ENCODE peak calls at places on chromosome 9, in seven cellular contexts. One of them, this sample, is unnamed.

GRCh38 chr9:9469271-9469670 is 1143.5 kb downstream of the PTPRD start:
- DNase-seq in IMR-90: no peak
- DNase-seq in DND-41: no peak
- DNase-seq in neuronal stem cell: no peak
- DNase-seq in iPS DF 6.9: no peak
- DNase-seq in OCI-LY7: no peak
- DNase-seq in cardiac muscle cell: no peak
- DNase-seq in this sample: no peak

GRCh38 chr9:88821033-88821748 is 170.1 kb upstream of the S1PR3 start:
- DNase-seq in cardiac muscle cell: no peak
- DNase-seq in IMR-90: no peak
- DNase-seq in iPS DF 6.9: no peak
- DNase-seq in neuronal stem cell: no peak
- DNase-seq in DND-41: no peak
- DNase-seq in OCI-LY7: no peak
- DNase-seq in this sample: no peak

GRCh38 chr9:101711330-101711941 is 27.0 kb downstream of the GRIN3A start:
- DNase-seq in OCI-LY7: peak; percentile 34
- DNase-seq in DND-41: peak; percentile 24
- DNase-seq in iPS DF 6.9: peak; percentile 25
- DNase-seq in cardiac muscle cell: no peak
- DNase-seq in neuronal stem cell: no peak
- DNase-seq in IMR-90: no peak
- DNase-seq in this sample: peak; percentile 82

GRCh38 chr9:16293610-16294009 is 576.9 kb downstream of the BNC2 start:
- DNase-seq in DND-41: no peak
- DNase-seq in cardiac muscle cell: no peak
- DNase-seq in iPS DF 6.9: no peak
- DNase-seq in IMR-90: no peak
- DNase-seq in OCI-LY7: no peak
- DNase-seq in neuronal stem cell: no peak
- DNase-seq in this sample: no peak

GRCh38 chr9:132160802-132161742 is 786 bp upstream of the NTNG2 start:
- DNase-seq in IMR-90: peak; percentile 76
- DNase-seq in iPS DF 6.9: no peak
- DNase-seq in neuronal stem cell: peak; percentile 35
- DNase-seq in cardiac muscle cell: peak; percentile 77
- DNase-seq in OCI-LY7: peak; percentile 70
- DNase-seq in DND-41: peak; percentile 74
- DNase-seq in this sample: peak; percentile 82

GRCh38 chr9:93814561-93814960 is 140.6 kb downstream of the BARX1 start:
- DNase-seq in neuronal stem cell: no peak
- DNase-seq in DND-41: no peak
- DNase-seq in OCI-LY7: no peak
- DNase-seq in cardiac muscle cell: no peak
- DNase-seq in IMR-90: no peak
- DNase-seq in iPS DF 6.9: no peak
- DNase-seq in this sample: peak; percentile 36

GRCh38 chr9:101737165-101737704 is 1.2 kb downstream of the GRIN3A start:
- DNase-seq in OCI-LY7: no peak
- DNase-seq in IMR-90: no peak
- DNase-seq in DND-41: no peak
- DNase-seq in cardiac muscle cell: no peak
- DNase-seq in neuronal stem cell: no peak
- DNase-seq in iPS DF 6.9: no peak
- DNase-seq in this sample: peak; percentile 3

GRCh38 chr9:98222885-98223640 is 30.6 kb upstream of the CORO2A start:
- DNase-seq in DND-41: no peak
- DNase-seq in iPS DF 6.9: no peak
- DNase-seq in IMR-90: peak; percentile 99
- DNase-seq in neuronal stem cell: no peak
- DNase-seq in OCI-LY7: no peak
- DNase-seq in cardiac muscle cell: peak; percentile 98
- DNase-seq in this sample: no peak

GRCh38 chr9:116693233-116693731 is 6.2 kb downstream of the TRIM32 start:
- DNase-seq in DND-41: no peak
- DNase-seq in OCI-LY7: no peak
- DNase-seq in IMR-90: peak; percentile 54
- DNase-seq in cardiac muscle cell: peak; percentile 16
- DNase-seq in neuronal stem cell: no peak
- DNase-seq in iPS DF 6.9: no peak
- DNase-seq in this sample: no peak

GRCh38 chr9:35464056-35465025 is 25.6 kb upstream of the RUSC2 start:
- DNase-seq in cardiac muscle cell: peak; percentile 57
- DNase-seq in DND-41: no peak
- DNase-seq in iPS DF 6.9: no peak
- DNase-seq in OCI-LY7: no peak
- DNase-seq in neuronal stem cell: no peak
- DNase-seq in IMR-90: peak; percentile 26
- DNase-seq in this sample: no peak

GRCh38 chr9:110029422-110029814 is 178.5 kb downstream of the C9orf152 start:
- DNase-seq in neuronal stem cell: no peak
- DNase-seq in iPS DF 6.9: no peak
- DNase-seq in OCI-LY7: no peak
- DNase-seq in DND-41: no peak
- DNase-seq in IMR-90: peak; percentile 85
- DNase-seq in cardiac muscle cell: peak; percentile 96
- DNase-seq in this sample: no peak

DNA sequence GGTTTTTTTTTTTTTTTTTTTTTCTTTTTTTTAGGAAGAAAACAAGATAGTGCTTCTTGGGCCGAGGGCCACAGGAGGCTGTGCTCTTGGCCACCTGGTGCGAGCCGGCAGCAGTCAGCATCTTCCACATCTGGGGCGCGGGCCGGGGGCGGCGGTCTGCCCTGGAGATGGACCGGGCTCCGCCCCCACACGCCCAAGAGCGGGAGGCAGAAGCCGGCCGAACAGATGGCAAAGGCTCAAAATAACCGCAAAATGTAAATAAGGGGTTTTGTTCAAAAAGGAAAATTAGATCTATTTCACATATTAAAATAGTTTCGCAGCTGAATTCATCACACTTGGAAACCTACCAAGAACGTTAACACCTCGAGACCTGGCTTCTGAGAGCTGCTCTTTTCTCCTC is 51.5 kb upstream of the UBAC1 start:
- DNase-seq in IMR-90: peak; percentile 15
- DNase-seq in DND-41: no peak
- DNase-seq in neuronal stem cell: no peak
- DNase-seq in iPS DF 6.9: no peak
- DNase-seq in cardiac muscle cell: peak; percentile 71
- DNase-seq in OCI-LY7: peak; percentile 93
- DNase-seq in this sample: no peak
- H3K27ac ChIP-seq in IMR-90: no peak overlapping the region
- H3K27ac ChIP-seq in DND-41: no peak overlapping the region
- H3K27ac ChIP-seq in neuronal stem cell: no peak overlapping the region
- H3K27ac ChIP-seq in iPS DF 6.9: no peak overlapping the region
- H3K27ac ChIP-seq in cardiac muscle cell: no peak overlapping the region
- H3K27ac ChIP-seq in OCI-LY7: peak overlapping the region; percentile 100
- H3K27ac ChIP-seq in this sample: peak overlapping the region; percentile 50

DNA sequence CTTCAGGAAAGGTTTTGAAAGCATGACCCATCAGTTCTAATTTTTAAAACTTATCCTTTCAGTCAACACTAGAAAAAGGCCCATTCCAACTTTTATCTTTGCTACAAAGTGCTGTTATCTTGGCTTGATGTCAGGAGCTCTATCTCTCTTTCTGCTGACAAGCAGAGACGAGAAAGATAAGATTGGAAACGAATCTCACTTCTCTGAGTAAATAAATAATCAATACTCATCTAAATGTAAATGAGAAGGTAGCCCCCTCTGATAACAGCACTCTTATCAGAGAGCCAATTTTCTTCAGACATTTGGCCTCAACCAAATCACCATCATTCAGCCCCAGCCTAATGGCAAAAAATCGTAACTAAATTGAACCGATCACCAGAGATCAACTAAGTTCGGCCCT is 191.7 kb downstream of the MAPKAP1 start:
- DNase-seq in OCI-LY7: no peak
- DNase-seq in DND-41: no peak
- DNase-seq in cardiac muscle cell: no peak
- DNase-seq in neuronal stem cell: no peak
- DNase-seq in IMR-90: no peak
- DNase-seq in iPS DF 6.9: no peak
- DNase-seq in this sample: no peak
- H3K27ac ChIP-seq in OCI-LY7: no peak overlapping the region
- H3K27ac ChIP-seq in DND-41: no peak overlapping the region
- H3K27ac ChIP-seq in cardiac muscle cell: peak overlapping the region; percentile 66
- H3K27ac ChIP-seq in neuronal stem cell: no peak overlapping the region
- H3K27ac ChIP-seq in IMR-90: no peak overlapping the region
- H3K27ac ChIP-seq in iPS DF 6.9: no peak overlapping the region
- H3K27ac ChIP-seq in this sample: no peak overlapping the region

GRCh38 chr9:96553070-96553469 is 66.6 kb downstream of the CDC14B start:
- DNase-seq in OCI-LY7: no peak
- DNase-seq in DND-41: no peak
- DNase-seq in iPS DF 6.9: no peak
- DNase-seq in IMR-90: peak; percentile 88
- DNase-seq in neuronal stem cell: no peak
- DNase-seq in cardiac muscle cell: peak; percentile 70
- DNase-seq in this sample: no peak
- H3K27ac ChIP-seq in OCI-LY7: no peak overlapping the region
- H3K27ac ChIP-seq in DND-41: no peak overlapping the region
- H3K27ac ChIP-seq in iPS DF 6.9: no peak overlapping the region
- H3K27ac ChIP-seq in IMR-90: no peak overlapping the region
- H3K27ac ChIP-seq in neuronal stem cell: no peak overlapping the region
- H3K27ac ChIP-seq in cardiac muscle cell: no peak overlapping the region
- H3K27ac ChIP-seq in this sample: no peak overlapping the region

DNA sequence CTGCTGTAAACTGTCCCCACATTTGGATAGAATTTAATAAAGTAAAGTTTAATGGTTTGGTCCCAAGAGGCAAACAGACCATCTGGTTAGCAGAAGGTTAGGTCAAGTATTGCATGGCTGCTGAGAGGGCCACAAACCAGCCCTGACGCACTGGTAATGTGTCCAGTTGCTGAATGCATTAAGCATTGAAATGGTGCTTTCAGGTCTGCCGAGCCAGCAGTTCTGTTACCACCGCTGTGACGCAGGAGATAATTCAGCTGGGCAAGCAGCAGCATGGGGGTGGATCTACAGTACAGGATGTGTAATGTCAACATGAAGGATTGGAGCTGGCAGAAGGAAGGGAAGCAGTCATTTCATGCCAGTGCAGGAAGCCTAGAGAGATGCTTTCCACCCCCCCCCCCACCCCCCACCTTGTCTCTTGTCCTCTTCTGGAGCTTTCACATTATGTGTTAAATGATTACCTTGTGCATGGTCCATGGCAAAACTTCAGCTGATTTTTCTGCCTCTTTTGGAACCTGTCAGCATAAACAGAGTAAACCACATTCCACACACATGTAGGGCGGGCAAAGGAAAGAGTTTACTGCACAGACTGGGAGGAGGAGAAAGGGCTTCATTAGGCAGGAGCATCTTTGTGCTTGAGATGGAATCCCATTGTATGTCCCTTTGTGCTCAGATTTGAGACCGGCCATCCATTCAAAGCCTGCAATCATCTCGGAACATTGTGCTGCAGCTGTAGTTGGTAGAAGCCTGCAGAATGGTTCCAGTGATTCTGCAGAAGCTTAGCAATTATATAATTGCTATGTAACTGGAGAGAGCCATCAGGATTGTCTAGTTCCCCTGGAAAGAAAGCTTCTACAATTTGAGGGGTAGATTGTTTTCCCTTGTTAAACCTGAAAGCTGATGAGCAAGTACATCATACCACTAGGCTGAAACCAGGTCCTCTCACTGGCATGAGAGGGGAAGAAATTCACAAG is 16.3 kb downstream of the ZNF462 start:
- DNase-seq in DND-41: no peak
- DNase-seq in OCI-LY7: no peak
- DNase-seq in IMR-90: peak; percentile 99
- DNase-seq in neuronal stem cell: peak; percentile 52
- DNase-seq in iPS DF 6.9: no peak
- DNase-seq in cardiac muscle cell: peak; percentile 95
- DNase-seq in this sample: peak; percentile 33
- H3K27ac ChIP-seq in DND-41: no peak overlapping the region
- H3K27ac ChIP-seq in OCI-LY7: no peak overlapping the region
- H3K27ac ChIP-seq in IMR-90: peak overlapping the region; percentile 22
- H3K27ac ChIP-seq in neuronal stem cell: peak overlapping the region; percentile 76
- H3K27ac ChIP-seq in iPS DF 6.9: no peak overlapping the region
- H3K27ac ChIP-seq in cardiac muscle cell: peak overlapping the region; percentile 46
- H3K27ac ChIP-seq in this sample: peak overlapping the region; percentile 84

DNA sequence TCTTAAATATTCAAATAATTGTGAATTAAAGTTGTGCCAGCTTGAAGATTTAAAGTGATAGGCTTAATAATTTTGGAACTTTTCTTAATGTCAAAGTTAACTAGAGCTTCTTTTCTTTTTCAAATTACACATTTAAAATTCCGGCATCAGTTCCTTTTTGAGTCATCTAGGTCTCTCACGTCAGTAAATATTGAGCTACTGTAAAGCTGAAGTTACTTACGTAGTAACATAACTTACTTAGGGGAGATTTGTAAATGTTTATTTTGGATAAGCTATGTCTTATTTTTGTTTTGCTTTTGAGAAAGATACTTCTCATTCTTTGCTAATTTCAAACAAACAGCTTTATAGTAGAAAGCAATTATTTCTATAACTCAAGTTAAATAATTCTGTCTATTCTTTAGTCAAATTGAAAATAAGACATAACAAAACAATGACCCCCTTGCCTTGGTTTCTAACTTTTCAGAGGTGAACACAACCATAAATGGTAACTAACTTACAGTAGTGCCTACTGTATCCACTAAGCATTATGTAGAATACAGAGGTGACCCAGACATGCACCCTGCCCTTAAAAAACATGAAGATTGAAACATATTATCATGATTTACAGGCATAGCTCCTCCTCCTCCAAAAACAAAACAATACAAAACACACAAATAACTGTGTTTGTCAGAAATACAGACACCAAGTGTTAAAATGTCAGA is 29.8 kb downstream of the CD274 start:
- DNase-seq in DND-41: no peak
- DNase-seq in iPS DF 6.9: no peak
- DNase-seq in cardiac muscle cell: no peak
- DNase-seq in IMR-90: no peak
- DNase-seq in OCI-LY7: no peak
- DNase-seq in neuronal stem cell: no peak
- DNase-seq in this sample: no peak
- H3K27ac ChIP-seq in DND-41: no peak overlapping the region
- H3K27ac ChIP-seq in iPS DF 6.9: no peak overlapping the region
- H3K27ac ChIP-seq in cardiac muscle cell: no peak overlapping the region
- H3K27ac ChIP-seq in IMR-90: no peak overlapping the region
- H3K27ac ChIP-seq in OCI-LY7: no peak overlapping the region
- H3K27ac ChIP-seq in neuronal stem cell: no peak overlapping the region
- H3K27ac ChIP-seq in this sample: no peak overlapping the region

This sample was measured in GM23338.